ENCODE peak calls at places on chromosomes 6 and 20, in six cellular contexts. O, H, U, Z, G and N are unnamed samples.
A peak's percentile ranks its signal among the peaks of the same experiment; 100 is the strongest.

GRCh38 chr6:77926198-77926752 is 273.4 kb downstream of the MEI4 start:
- DNase-seq in H (no peak), G (no peak), O (no peak), U (no peak), Z (no peak), N (no peak)

GRCh38 chr6:166253277-166254229 is 54.6 kb downstream of the PRR18 start:
- DNase-seq in Z (no peak), O (no peak), G (no peak), H (peak; percentile 54), U (no peak), N (no peak)

GRCh38 chr6:138863331-138863730 is 67.4 kb downstream of the ECT2L start:
- DNase-seq in H (no peak), Z (no peak), U (no peak), G (no peak), O (no peak), N (no peak)

GRCh38 chr6:49912193-49912592 is 45.9 kb upstream of the CRISP1 start:
- DNase-seq in O (no peak), Z (no peak), H (no peak), G (no peak), U (no peak), N (no peak)

GRCh38 chr20:19886666-19887288 is 128.7 kb downstream of the RIN2 start:
- DNase-seq in Z (peak; percentile 67), O (no peak), G (no peak), H (no peak), U (no peak), N (no peak)

GRCh38 chr6:106519460-106520394 is 109.6 kb downstream of the RTN4IP1 start:
- DNase-seq in O (no peak), G (peak; percentile 37), U (peak; percentile 76), Z (peak; percentile 31), H (peak; percentile 82), N (peak; percentile 87)

GRCh38 chr20:57686931-57687652 is 22.7 kb downstream of the PMEPA1 start:
- DNase-seq in G (no peak), H (no peak), Z (no peak), O (no peak), U (no peak), N (no peak)

GRCh38 chr6:1995521-1996110 is 249.8 kb downstream of the GMDS start:
- DNase-seq in G (no peak), H (no peak), U (no peak), Z (no peak), O (no peak), N (no peak)

GRCh38 chr20:878511-879307 is 37.4 kb downstream of the ANGPT4 start:
- DNase-seq in U (no peak), H (no peak), Z (peak; percentile 35), G (no peak), O (no peak), N (no peak)

GRCh38 chr6:139983555-139984276 is 609.3 kb upstream of the CITED2 start:
- DNase-seq in Z (no peak), G (no peak), U (no peak), H (no peak), O (no peak), N (no peak)

GRCh38 chr6:67884442-67884841 is 750.6 kb upstream of the ADGRB3 start:
- DNase-seq in Z (no peak), H (no peak), G (no peak), U (no peak), O (no peak), N (no peak)

DNA sequence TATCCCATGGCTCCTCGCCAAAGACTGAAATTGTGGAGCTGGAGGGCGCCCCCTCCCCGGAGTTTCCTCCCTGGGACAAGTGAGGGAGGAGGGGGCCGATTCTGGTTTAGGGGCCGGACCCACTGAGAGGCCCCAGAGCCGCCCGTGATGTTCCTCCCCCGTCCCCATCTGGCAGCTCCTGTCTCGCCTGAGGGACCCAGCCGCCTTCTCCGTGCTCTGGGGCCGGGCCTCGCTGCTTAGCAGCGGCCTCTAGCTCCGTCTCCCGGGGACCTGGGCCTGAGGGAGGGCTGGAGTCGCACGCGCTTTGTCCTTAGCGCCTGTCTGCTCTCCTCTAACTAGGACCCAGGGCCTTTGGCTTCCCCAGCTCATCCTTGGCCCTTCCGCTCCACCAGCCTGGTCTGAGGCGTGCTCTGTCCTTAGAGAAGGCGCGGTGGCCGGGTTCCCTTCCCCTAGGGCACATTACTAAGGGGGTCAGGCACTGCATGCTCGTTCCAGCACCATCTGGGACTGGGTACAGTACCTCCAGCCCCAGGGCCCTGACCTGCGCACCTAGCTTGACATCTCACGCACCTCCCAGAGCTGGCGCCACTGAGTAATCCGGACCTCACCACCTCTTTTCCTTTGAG is 29.8 kb downstream of the SLC12A5 start:
- DNase-seq in G (no peak), H (no peak), U (no peak), Z (no peak), O (no peak), N (no peak)
- H3K4me3 ChIP-seq in G (peak overlapping the region; percentile 16), H (no peak overlapping the region), U (no peak overlapping the region), Z (no peak overlapping the region), O (no peak overlapping the region), N (no peak overlapping the region)

GRCh38 chr20:10602141-10602660 is 71.6 kb downstream of the JAG1 start:
- DNase-seq in O (no peak), G (no peak), H (no peak), Z (no peak), U (no peak), N (no peak)

GRCh38 chr20:10603378-10603777 is 70.4 kb downstream of the JAG1 start:
- DNase-seq in H (no peak), U (no peak), G (no peak), O (no peak), Z (no peak), N (no peak)

GRCh38 chr20:10603971-10604864 is 69.6 kb downstream of the JAG1 start:
- DNase-seq in Z (peak; percentile 85), H (no peak), G (peak; percentile 87), O (peak; percentile 56), U (no peak), N (no peak)

GRCh38 chr20:10605547-10606195 is 68.1 kb downstream of the JAG1 start:
- DNase-seq in Z (no peak), U (no peak), O (no peak), H (no peak), G (no peak), N (no peak)

DNA sequence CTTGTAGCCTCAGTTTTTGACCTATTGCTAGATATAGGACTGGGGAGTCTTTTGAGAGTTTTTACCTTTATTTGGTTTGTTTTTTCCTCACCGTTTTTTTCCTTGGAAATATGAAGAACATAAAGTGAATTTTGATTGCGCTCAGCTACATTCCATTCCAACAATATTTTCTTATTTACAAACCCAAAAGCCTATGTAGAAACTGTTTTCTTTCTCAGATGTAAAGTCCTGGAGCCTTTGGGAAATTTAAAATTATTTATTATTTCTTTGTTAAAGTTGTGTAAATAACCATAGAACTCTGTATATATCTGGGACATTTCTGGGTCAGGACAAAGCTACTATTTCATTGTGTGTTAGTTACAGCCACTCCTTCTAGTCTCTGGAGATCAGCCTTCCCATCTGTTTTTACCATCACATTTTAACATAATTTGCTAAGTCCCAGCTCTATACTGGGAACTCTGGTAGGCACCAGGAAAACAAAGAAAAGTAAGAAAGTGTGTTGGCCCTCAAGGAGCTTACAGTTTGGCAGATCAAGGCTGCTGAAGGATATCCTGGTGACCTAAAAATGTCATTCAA is 68.8 kb downstream of the JAG1 start:
- DNase-seq in O (no peak), H (no peak), G (no peak), U (no peak), Z (no peak), N (no peak)
- H3K27ac ChIP-seq in O (no peak overlapping the region), H (no peak overlapping the region), G (peak overlapping the region; percentile 88), U (no peak overlapping the region), Z (peak overlapping the region; percentile 79), N (no peak overlapping the region)

DNA sequence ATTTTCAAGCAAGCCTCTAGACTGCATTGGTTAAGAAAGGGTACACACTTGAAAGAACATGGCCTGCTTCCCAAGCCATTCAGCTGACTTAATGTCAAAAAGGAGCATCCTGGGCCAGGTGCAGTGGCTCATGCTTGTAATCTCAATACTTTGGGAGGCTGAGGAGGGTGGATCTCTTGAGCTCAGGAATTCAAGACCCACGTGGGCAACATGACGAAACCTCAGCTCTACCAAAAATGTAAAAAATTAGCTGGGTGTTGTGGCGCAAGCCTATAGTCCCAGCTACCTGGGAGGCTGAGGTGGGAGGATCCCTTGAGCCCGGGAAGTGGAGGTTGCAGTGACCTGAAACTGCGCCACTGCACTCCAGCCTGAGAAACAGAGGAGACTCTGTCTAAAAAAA is 26.9 kb upstream of the NT5E start:
- DNase-seq in U (no peak), Z (no peak), G (no peak), O (no peak), H (no peak), N (no peak)
- H3K4me1 ChIP-seq in U (no peaks in the 10 kb centered on the region), Z (peaks cover 12% of the 10 kb centered on the region), G (no peaks in the 10 kb centered on the region), O (no peaks in the 10 kb centered on the region), H (no peaks in the 10 kb centered on the region), N (no peaks in the 10 kb centered on the region)

DNA sequence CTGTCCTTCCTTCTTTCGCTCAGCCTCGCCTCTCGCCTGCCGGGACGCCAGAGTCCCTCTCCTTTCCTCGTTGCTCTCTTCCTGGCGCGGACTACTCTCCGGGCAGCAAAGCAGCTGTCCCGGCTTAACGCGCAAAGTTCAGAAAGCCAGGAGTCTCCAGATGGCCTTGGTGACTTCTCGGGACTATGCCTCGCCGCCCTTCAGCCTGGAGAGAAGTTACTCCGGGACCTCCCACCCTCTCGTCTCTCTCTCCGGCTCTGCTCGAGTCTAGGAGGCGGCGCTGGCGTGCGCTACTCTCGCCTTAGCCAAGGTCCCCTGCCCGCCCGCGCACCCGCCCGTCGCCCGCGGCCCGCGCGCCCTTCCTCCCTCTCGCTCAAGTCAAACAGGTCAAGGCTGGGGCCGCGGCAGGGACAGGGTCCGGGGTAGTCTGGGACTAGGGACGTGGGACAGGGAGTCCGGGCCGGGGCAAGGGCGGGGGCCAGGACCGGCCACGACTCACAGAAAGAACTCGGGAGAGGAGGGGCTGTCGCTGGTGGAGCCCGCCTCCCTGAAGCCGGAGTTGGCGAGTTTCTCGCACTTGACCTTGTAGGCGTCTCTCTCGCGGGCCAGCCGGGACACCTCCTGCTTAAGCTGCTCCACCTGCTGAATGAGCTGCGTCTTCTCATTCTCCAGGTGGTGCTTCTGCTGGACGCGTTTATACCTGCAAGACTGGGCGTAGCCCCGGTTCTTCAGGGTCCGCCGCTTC is 1.5 kb downstream of the MAFB start:
- DNase-seq in O (peak; percentile 63), H (no peak), U (no peak), Z (no peak), G (no peak), N (no peak)
- H3K4me3 ChIP-seq in O (peak overlapping the region; percentile 29), H (peak overlapping the region; percentile 27), U (no peak overlapping the region), Z (no peak overlapping the region), G (peak overlapping the region; percentile 64), N (no peak overlapping the region)

GRCh38 chr20:59033093-59033492 is 958 bp upstream of the ATP5F1E start:
- DNase-seq in O (no peak), G (no peak), Z (no peak), H (no peak), U (no peak), N (no peak)
- H3K27ac ChIP-seq in O (peak overlapping the region; percentile 85), G (peak overlapping the region; percentile 86), Z (peak overlapping the region; percentile 99), H (peak overlapping the region; percentile 95), U (peak overlapping the region; percentile 82), N (peak overlapping the region; percentile 60)